ENCODE peak calls at places on chromosomes 11 and 22, in eight cellular contexts. G, L, E, M, Z, H, J and D are unnamed samples.

GRCh38 chr22:42939941-42940653 is 74.9 kb downstream of the PACSIN2 start:
- DNase-seq in G (no peak), L (peak), E (peak), M (no peak), Z (no peak), H (no peak), J (peak), D (no peak)

GRCh38 chr11:65787649-65788622 is 1.1 kb downstream of the OVOL1 start:
- DNase-seq in G (no peak), L (no peak), E (no peak), M (no peak), Z (no peak), H (peak), J (no peak), D (no peak)

GRCh38 chr11:55714982-55715888 is 53.2 kb downstream of the OR4C6 start:
- DNase-seq in G (no peak), L (no peak), E (no peak), M (no peak), Z (no peak), H (no peak), J (no peak), D (no peak)

GRCh38 chr11:107951105-107951504 is 22.9 kb downstream of the RAB39A start:
- DNase-seq in G (no peak), L (no peak), E (no peak), M (no peak), Z (no peak), H (no peak), J (no peak), D (no peak)

GRCh38 chr11:882593-882992 is 28.0 kb downstream of the CHID1 start:
- DNase-seq in G (no peak), L (no peak), E (no peak), M (no peak), Z (no peak), H (no peak), J (no peak), D (no peak)

GRCh38 chr11:11876458-11876857 is 34.7 kb downstream of the USP47 start:
- DNase-seq in G (no peak), L (no peak), E (no peak), M (no peak), Z (no peak), H (no peak), J (no peak), D (no peak)

GRCh38 chr11:107999759-108000455 is 8.8 kb upstream of the CUL5 start:
- DNase-seq in G (no peak), L (peak), E (no peak), M (no peak), Z (no peak), H (peak), J (no peak), D (no peak)

GRCh38 chr22:27488456-27489224 is 312.9 kb downstream of the MN1 start:
- DNase-seq in G (no peak), L (peak), E (no peak), M (no peak), Z (no peak), H (no peak), J (no peak), D (peak)

GRCh38 chr11:83725718-83726117 is 439.6 kb upstream of the CCDC90B start:
- DNase-seq in G (no peak), L (no peak), E (no peak), M (no peak), Z (no peak), H (no peak), J (no peak), D (no peak)

GRCh38 chr11:34464591-34465036 is 25.9 kb downstream of the CAT start:
- DNase-seq in G (no peak), L (no peak), E (no peak), M (no peak), Z (no peak), H (no peak), J (peak), D (no peak)

GRCh38 chr11:63020671-63021255 is 5.1 kb upstream of the SLC22A8 start:
- DNase-seq in G (no peak), L (no peak), E (no peak), M (no peak), Z (no peak), H (no peak), J (no peak), D (no peak)

GRCh38 chr11:346529-346928 is 22.8 kb upstream of the B4GALNT4 start:
- DNase-seq in G (no peak), L (no peak), E (no peak), M (no peak), Z (no peak), H (no peak), J (no peak), D (peak)

GRCh38 chr11:47508595-47509555 is 44.1 kb downstream of the CELF1 start:
- DNase-seq in G (no peak), L (no peak), E (no peak), M (no peak), Z (no peak), H (no peak), J (no peak), D (no peak)

GRCh38 chr11:35546317-35546716 is 20.9 kb upstream of the PAMR1 start:
- DNase-seq in G (no peak), L (no peak), E (no peak), M (no peak), Z (no peak), H (peak), J (no peak), D (no peak)

GRCh38 chr11:72771507-72771906 is 19.3 kb upstream of the ARAP1 start:
- DNase-seq in G (no peak), L (peak), E (no peak), M (no peak), Z (no peak), H (no peak), J (no peak), D (no peak)

GRCh38 chr22:37184816-37185541 is 3.1 kb downstream of the C1QTNF6 start:
- DNase-seq in G (no peak), L (no peak), E (no peak), M (no peak), Z (peak), H (peak), J (peak), D (peak)

GRCh38 chr22:42150727-42151590 is 20.3 kb upstream of the CYP2D6 start:
- DNase-seq in G (no peak), L (no peak), E (no peak), M (no peak), Z (no peak), H (no peak), J (no peak), D (no peak)

GRCh38 chr11:113519989-113520613 is 44.9 kb upstream of the DRD2 start:
- DNase-seq in G (no peak), L (no peak), E (no peak), M (no peak), Z (no peak), H (no peak), J (no peak), D (no peak)

GRCh38 chr11:102604011-102604410 is 21.1 kb downstream of the MMP20 start:
- DNase-seq in G (no peak), L (no peak), E (no peak), M (no peak), Z (no peak), H (no peak), J (no peak), D (no peak)

GRCh38 chr22:48436201-48436931 is 1391.3 kb downstream of the BRD1 start:
- DNase-seq in G (no peak), L (no peak), E (no peak), M (no peak), Z (no peak), H (no peak), J (no peak), D (peak)

GRCh38 chr11:108002476-108002875 is 6.2 kb upstream of the CUL5 start:
- DNase-seq in G (no peak), L (no peak), E (no peak), M (no peak), Z (no peak), H (no peak), J (no peak), D (no peak)

GRCh38 chr22:36301851-36302250 is 48.9 kb downstream of the APOL1 start:
- DNase-seq in G (no peak), L (peak), E (no peak), M (no peak), Z (no peak), H (no peak), J (no peak), D (no peak)

GRCh38 chr11:102110761-102111010 is 439 bp downstream of the YAP1 start:
- DNase-seq in G (no peak), L (no peak), E (no peak), M (peak), Z (no peak), H (peak), J (no peak), D (no peak)

GRCh38 chr22:45638834-45639746 is 32.5 kb upstream of the ATXN10 start:
- DNase-seq in G (peak), L (peak), E (no peak), M (no peak), Z (peak), H (no peak), J (peak), D (no peak)

GRCh38 chr11:92130432-92130831 is 94.2 kb upstream of the FAT3 start:
- DNase-seq in G (peak), L (peak), E (no peak), M (no peak), Z (no peak), H (no peak), J (no peak), D (no peak)

GRCh38 chr11:12543596-12544415 is 130.4 kb upstream of the TEAD1 start:
- DNase-seq in G (no peak), L (no peak), E (no peak), M (no peak), Z (no peak), H (no peak), J (no peak), D (no peak)

GRCh38 chr11:65207918-65208784 is 26.4 kb downstream of the CAPN1 start:
- DNase-seq in G (no peak), L (no peak), E (no peak), M (no peak), Z (no peak), H (no peak), J (no peak), D (no peak)

GRCh38 chr11:47148903-47149535 is 27.7 kb downstream of the ARFGAP2 start:
- DNase-seq in G (no peak), L (peak), E (no peak), M (no peak), Z (peak), H (no peak), J (no peak), D (no peak)

GRCh38 chr11:11582261-11582701 is 39.5 kb downstream of the GALNT18 start:
- DNase-seq in G (no peak), L (no peak), E (no peak), M (no peak), Z (no peak), H (no peak), J (no peak), D (no peak)

GRCh38 chr11:134244593-134244992 is 8.6 kb downstream of the THYN1 start:
- DNase-seq in G (no peak), L (peak), E (no peak), M (peak), Z (no peak), H (peak), J (no peak), D (no peak)